ENCODE peak calls at places on chromosome X, in four cellular contexts. M is left ventricle myocardium inferior, C is fibroblast of lung, Y is IMR-90. W is an unnamed sample.

GRCh38 chrX:56968980-56969379 is 26.4 kb downstream of the SPIN3 start:
- DNase-seq in C (no peak), Y (peak), M (no peak), W (no peak)

GRCh38 chrX:7330971-7331746 is 183.2 kb upstream of the PUDP start:
- DNase-seq in Y (peak), M (no peak), C (peak), W (no peak)

GRCh38 chrX:72268601-72269365 is 8.3 kb downstream of the RPS4X start:
- DNase-seq in Y (peak), C (peak), M (no peak), W (no peak)

GRCh38 chrX:135340827-135341226 is 31.5 kb downstream of the ETDC start:
- DNase-seq in Y (peak), M (no peak), C (peak), W (no peak)

GRCh38 chrX:153688900-153689590 is 1.3 kb downstream of the SLC6A8 start:
- DNase-seq in Y (peak), C (peak), M (peak), W (no peak)

GRCh38 chrX:136146614-136147319 is 566 bp upstream of the FHL1 start:
- DNase-seq in M (peak), C (no peak), Y (no peak), W (no peak)

GRCh38 chrX:25810202-25810601 is 327.9 kb upstream of the MAGEB18 start:
- DNase-seq in C (peak), M (no peak), Y (peak), W (peak)

GRCh38 chrX:43881410-43882293 is 598 bp downstream of the MAOB start:
- DNase-seq in M (no peak), C (no peak), Y (no peak), W (no peak)

GRCh38 chrX:53312946-53313745 is 31.8 kb upstream of the IQSEC2 start:
- DNase-seq in C (peak), Y (peak), M (peak), W (no peak)

GRCh38 chrX:71253253-71254091 is 468 bp downstream of the ZMYM3 start:
- DNase-seq in Y (peak), C (peak), M (peak), W (no peak)

GRCh38 chrX:106481341-106481740 is 130.4 kb upstream of the RADX start:
- DNase-seq in M (no peak), C (peak), Y (peak), W (peak)

GRCh38 chrX:13059676-13060499 is 15.5 kb upstream of the FAM9C start:
- DNase-seq in C (peak), M (no peak), Y (peak), W (no peak)

GRCh38 chrX:16711219-16712115 is 1.0 kb downstream of the CTPS2 start:
- DNase-seq in M (peak), Y (no peak), C (peak), W (no peak)

GRCh38 chrX:18674788-18675735 is 3.2 kb upstream of the RS1 start:
- DNase-seq in Y (peak), M (peak), C (peak), W (peak)

GRCh38 chrX:39992300-39992699 is 105.5 kb downstream of the BCOR start:
- DNase-seq in C (no peak), M (no peak), Y (no peak), W (no peak)

GRCh38 chrX:110280954-110281353 is 36.9 kb downstream of the AMMECR1 start:
- DNase-seq in Y (peak), M (no peak), C (peak), W (no peak)

GRCh38 chrX:19566359-19567141 is 51.2 kb upstream of the MAP3K15 start:
- DNase-seq in C (peak), Y (peak), M (no peak), W (no peak)

GRCh38 chrX:24491741-24492140 is 26.7 kb downstream of the PDK3 start:
- DNase-seq in C (no peak), Y (no peak), M (no peak), W (no peak)

GRCh38 chrX:111568356-111568755 is 56.9 kb downstream of the SERTM2 start:
- DNase-seq in Y (peak), C (no peak), M (no peak), W (no peak)

GRCh38 chrX:115378471-115378870 is 89.0 kb downstream of the LUZP4 start:
- DNase-seq in C (peak), Y (peak), M (no peak), W (no peak)

GRCh38 chrX:41014776-41015175 is 70.5 kb upstream of the USP9X start:
- DNase-seq in C (no peak), M (no peak), Y (peak), W (peak)

GRCh38 chrX:133580630-133581029 is 165.3 kb upstream of the GPC4 start:
- DNase-seq in Y (no peak), M (no peak), C (peak), W (peak)

GRCh38 chrX:12825801-12826200 is 34.6 kb downstream of the PRPS2 start:
- DNase-seq in Y (peak), M (no peak), C (peak), W (peak)

GRCh38 chrX:77960567-77960966 is 8.9 kb downstream of the PGAM4 start:
- DNase-seq in Y (no peak), C (no peak), M (no peak), W (no peak)

GRCh38 chrX:13492286-13492685 is 77.1 kb upstream of the EGFL6 start:
- DNase-seq in Y (no peak), M (no peak), C (no peak), W (no peak)

GRCh38 chrX:130170752-130171445 is 863 bp upstream of the RAB33A start:
- DNase-seq in C (no peak), Y (no peak), M (peak), W (no peak)

GRCh38 chrX:68193234-68193633 is 240.1 kb downstream of the OPHN1 start:
- DNase-seq in Y (no peak), C (no peak), M (no peak), W (no peak)

GRCh38 chrX:107610667-107611066 is 17.6 kb upstream of the PRPS1 start:
- DNase-seq in Y (peak), C (no peak), M (no peak), W (no peak)

GRCh38 chrX:102339312-102340298 is 92.6 kb downstream of the NXF2 start:
- DNase-seq in M (no peak), C (no peak), Y (no peak), W (no peak)

GRCh38 chrX:16022580-16023170 is 100.7 kb upstream of the GRPR start:
- DNase-seq in M (no peak), C (peak), Y (peak), W (peak)

GRCh38 chrX:95076449-95076848 is 1402.4 kb downstream of the FAM133A start:
- DNase-seq in Y (peak), M (no peak), C (no peak), W (no peak)

GRCh38 chrX:8960809-8961413 is 73.0 kb downstream of the FAM9B start:
- DNase-seq in M (no peak), C (peak), Y (no peak), W (no peak)

GRCh38 chrX:20456971-20457370 is 190.3 kb upstream of the RPS6KA3 start:
- DNase-seq in C (no peak), Y (no peak), M (no peak), W (no peak)

GRCh38 chrX:17679261-17679660 is 58.0 kb upstream of the SCML1 start:
- DNase-seq in C (no peak), M (no peak), Y (no peak), W (no peak)

GRCh38 chrX:101803451-101803850 is 128.4 kb downstream of the ZMAT1 start:
- DNase-seq in Y (peak), M (no peak), C (peak), W (no peak)

GRCh38 chrX:70087857-70088256 is 25.6 kb downstream of the OTUD6A start:
- DNase-seq in M (no peak), C (peak), Y (peak), W (no peak)

GRCh38 chrX:57267308-57267707 is 19.2 kb upstream of the FAAH2 start:
- DNase-seq in C (no peak), M (no peak), Y (no peak), W (no peak)

GRCh38 chrX:130118396-130118795 is 8.1 kb upstream of the ELF4 start:
- DNase-seq in Y (peak), C (peak), M (no peak), W (peak)

GRCh38 chrX:68801737-68802290 is 27.0 kb upstream of the EFNB1 start:
- DNase-seq in Y (no peak), C (no peak), M (no peak), W (no peak)

GRCh38 chrX:70196961-70197805 is 19.9 kb downstream of the DGAT2L6 start:
- DNase-seq in M (peak), C (peak), Y (peak), W (peak)

GRCh38 chrX:46912098-46912672 is at the start of gene JADE3:
- DNase-seq in M (peak), Y (peak), C (peak), W (peak)

GRCh38 chrX:46912673-46913491 is 661 bp downstream of the JADE3 start:
- DNase-seq in Y (peak), M (peak), C (peak), W (peak)

GRCh38 chrX:46916273-46916672 is 4.1 kb downstream of the JADE3 start:
- DNase-seq in C (no peak), Y (no peak), M (no peak), W (no peak)

GRCh38 chrX:46910415-46910814 is 1.8 kb upstream of the JADE3 start:
- DNase-seq in M (no peak), C (no peak), Y (no peak), W (no peak)

GRCh38 chrX:46913710-46914109 is 1.5 kb downstream of the JADE3 start:
- DNase-seq in Y (peak), M (no peak), C (peak), W (peak)
- H3K27ac ChIP-seq in Y (no peak), M (peak), C (no peak), W (peak)

DNA sequence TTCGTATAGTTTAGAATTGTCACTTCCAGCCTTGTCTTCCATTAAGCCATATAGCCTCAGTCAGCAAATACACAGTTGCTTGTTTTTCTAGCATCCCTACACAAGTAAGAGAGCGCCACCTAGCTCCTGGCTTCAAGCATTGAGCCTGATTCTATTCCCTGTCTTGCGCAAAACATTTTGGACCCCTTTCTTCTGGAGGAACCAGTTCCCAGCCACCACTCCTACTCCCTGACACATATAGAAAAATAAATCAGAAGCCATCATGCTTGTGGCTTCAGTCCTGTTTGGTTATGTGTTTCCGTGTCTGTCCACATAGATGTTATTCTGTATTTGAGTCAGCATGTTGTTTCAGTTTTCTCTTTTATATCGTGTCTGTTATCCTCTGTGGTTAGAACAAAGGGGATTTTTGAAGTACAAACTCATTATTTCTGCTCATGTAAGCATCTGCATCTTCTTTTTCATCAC is 59.9 kb downstream of the GK start:
- DNase-seq in C (peak), M (peak), Y (peak), W (peak)
- TF ChIP-seq CTCF in C (peak), M (peak), Y (peak), W (peak)

GRCh38 chrX:9980927-9981326 is 13.8 kb downstream of the CLDN34 start:
- DNase-seq in Y (no peak), C (no peak), M (no peak), W (no peak)
- H3K27ac ChIP-seq in Y (no peak), C (no peak), M (peak), W (no peak)

DNA sequence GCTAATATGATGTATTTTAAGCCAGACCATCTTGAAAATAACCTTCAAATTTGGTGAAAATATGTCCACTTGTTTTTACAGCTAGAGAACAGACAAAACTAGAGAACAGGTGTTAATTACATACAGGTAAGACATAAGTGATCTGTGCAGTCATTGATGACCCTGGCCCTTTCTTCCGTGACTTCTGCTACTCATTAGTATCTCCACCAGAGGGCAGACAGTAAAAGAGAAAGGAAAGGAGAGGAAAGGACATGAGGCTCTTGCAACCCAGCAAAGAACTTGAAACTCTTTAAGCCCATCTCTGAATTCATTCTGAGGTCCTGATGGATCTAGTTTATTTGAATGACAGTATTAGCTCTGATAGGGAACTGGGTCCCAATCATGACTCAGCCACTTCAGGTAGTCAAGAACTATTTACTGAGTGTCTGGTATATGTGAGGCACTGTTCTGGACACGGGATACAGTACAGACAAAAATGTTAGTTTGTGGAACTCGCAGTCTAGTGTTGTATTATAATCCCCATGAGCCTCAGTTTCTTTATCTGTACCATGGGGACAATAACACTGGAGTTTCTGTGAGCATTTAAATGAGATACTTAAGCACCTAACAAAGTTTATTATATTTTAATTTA is 121.0 kb upstream of the TEX13D start:
- DNase-seq in C (peak), M (no peak), Y (peak), W (peak)
- TF ChIP-seq CTCF in C (peak), M (peak), Y (peak), W (peak)

GRCh38 chrX:155056877-155057792 is 13.8 kb downstream of the CMC4 start:
- DNase-seq in Y (peak), C (peak), M (peak), W (peak)

GRCh38 chrX:155054255-155054654 is 16.7 kb downstream of the CMC4 start:
- DNase-seq in Y (no peak), C (no peak), M (no peak), W (no peak)

GRCh38 chrX:155053656-155054055 is 17.3 kb downstream of the CMC4 start:
- DNase-seq in Y (no peak), C (no peak), M (no peak), W (no peak)

GRCh38 chrX:155055494-155055893 is 15.4 kb downstream of the CMC4 start:
- DNase-seq in C (no peak), Y (no peak), M (no peak), W (no peak)

DNA sequence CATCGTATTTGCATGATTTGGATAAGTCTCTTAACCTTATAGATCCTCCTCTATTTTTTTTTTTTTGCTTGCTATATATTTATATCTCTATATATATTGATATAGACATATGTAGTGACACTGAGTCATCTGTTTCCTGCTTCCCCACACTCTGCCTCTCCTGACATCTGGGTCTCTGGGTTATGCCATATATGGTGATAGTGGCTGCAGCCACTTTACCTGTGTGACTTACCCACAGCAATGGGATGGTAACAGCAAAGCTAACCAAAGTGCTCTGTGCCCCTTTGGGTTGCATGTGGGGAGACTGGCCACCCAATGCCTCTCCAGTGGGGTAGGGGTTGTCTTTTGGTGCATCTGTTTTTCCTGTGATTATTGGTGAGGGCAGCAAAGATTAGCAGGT is 14.5 kb downstream of the CMC4 start:
- DNase-seq in M (no peak), Y (no peak), C (no peak), W (no peak)
- H3K27ac ChIP-seq in M (peak), Y (no peak), C (no peak), W (no peak)

GRCh38 chrX:144722307-144722706 is 525.0 kb upstream of the SPANXN1 start:
- DNase-seq in C (no peak), Y (no peak), M (no peak), W (no peak)
- TF ChIP-seq CTCF in C (no peak), Y (no peak), M (no peak), W (no peak)

DNA sequence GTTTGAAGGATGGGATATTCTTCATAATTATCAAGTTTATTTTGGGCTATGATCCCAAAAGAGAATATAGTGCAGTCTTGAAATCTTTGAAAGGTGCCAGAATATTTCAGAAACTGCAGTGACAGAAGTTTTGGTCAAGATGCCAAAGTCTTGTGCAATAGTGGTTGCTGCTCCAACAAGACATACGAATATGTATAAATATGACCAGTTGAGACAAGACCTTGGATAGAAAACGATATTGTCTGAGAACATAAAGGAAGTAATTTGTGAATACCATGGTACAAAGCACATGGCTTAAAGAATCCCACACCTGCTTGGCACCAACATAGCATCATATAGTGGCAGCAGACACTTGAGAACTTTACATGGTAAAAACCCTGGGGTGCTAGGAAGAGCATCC is 48.6 kb upstream of the AMELX start:
- DNase-seq in M (no peak), C (peak), Y (peak), W (peak)
- H3K27ac ChIP-seq in M (peak), C (no peak), Y (no peak), W (no peak)

DNA sequence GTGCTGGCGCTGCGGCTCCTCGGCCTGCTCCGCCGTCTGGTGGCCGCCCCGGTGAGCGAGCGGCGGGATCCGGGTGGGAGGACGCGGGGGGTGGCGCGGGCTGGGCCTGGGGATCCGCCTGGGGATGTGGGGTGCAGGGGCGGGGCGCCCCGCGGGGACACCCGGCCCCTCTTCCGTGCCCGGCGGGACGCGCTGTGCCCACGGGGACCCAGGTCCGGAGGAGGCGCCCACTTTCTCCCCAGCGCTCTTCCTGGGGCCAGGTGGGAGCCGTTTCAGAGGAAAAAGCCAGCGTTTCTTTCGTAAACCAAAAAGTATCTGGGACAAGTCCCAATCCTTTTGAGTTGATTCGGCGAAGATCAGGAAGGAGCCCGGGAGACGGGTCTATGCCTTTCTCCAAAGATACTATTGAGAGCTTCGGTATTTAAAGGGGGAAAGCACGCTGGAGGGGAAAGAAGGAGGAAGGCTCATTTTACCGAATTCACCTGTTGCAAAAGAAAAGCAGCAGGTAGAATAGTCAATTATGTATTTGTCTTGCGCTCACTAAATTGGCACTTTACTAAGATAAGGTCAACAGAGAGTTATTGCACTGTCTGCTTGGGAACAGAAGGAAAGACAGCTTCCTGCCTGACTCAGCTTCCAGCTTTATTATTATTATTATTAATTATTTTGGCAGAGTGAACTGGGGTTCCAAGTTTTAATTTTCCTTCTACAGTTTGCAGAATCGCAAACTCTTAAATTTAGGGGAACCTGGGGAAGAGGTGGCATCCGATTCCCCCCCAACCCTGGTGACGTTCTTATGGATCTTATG is 81.5 kb upstream of the CD99 start:
- DNase-seq in C (peak), M (no peak), Y (peak), W (no peak)
- TF ChIP-seq CTCF in C (no peak), M (peak), Y (no peak), W (peak)